ENCODE peak calls at places on chromosome 21, in four cellular contexts. W, A, R and L are unnamed samples. For H3K4me1, the result is how much of the 10 kb centered on the place peaks cover.

GRCh38 chr21:46056450-46056903 is 41.4 kb upstream of the COL6A2 start:
- DNase-seq in W (peak), A (peak), R (no peak), L (no peak)

GRCh38 chr21:18251065-18251464 is 6.4 kb downstream of the CHODL start:
- DNase-seq in W (no peak), A (no peak), R (no peak), L (no peak)

GRCh38 chr21:36347278-36347961 is 27.4 kb downstream of the MORC3 start:
- DNase-seq in W (no peak), A (no peak), R (no peak), L (no peak)

GRCh38 chr21:35686156-35686555 is 374.2 kb downstream of the SETD4 start:
- DNase-seq in W (no peak), A (no peak), R (no peak), L (no peak)

GRCh38 chr21:17786219-17787181 is 32.7 kb downstream of the C21orf91 start:
- DNase-seq in W (no peak), A (no peak), R (no peak), L (no peak)

GRCh38 chr21:41137401-41137800 is 30.6 kb upstream of the BACE2 start:
- DNase-seq in W (no peak), A (no peak), R (no peak), L (no peak)

GRCh38 chr21:32803651-32804050 is 32.1 kb upstream of the PAXBP1 start:
- DNase-seq in W (no peak), A (no peak), R (no peak), L (no peak)

GRCh38 chr21:31347435-31348032 is 3.5 kb upstream of the TIAM1 start:
- DNase-seq in W (no peak), A (no peak), R (no peak), L (peak)

GRCh38 chr21:35232545-35233176 is 183.6 kb upstream of the RUNX1 start:
- DNase-seq in W (no peak), A (no peak), R (no peak), L (no peak)

GRCh38 chr21:33300701-33301631 is 23.8 kb upstream of the IFNAR1 start:
- DNase-seq in W (no peak), A (peak), R (no peak), L (peak)

GRCh38 chr21:35170244-35170756 is 121.2 kb upstream of the RUNX1 start:
- DNase-seq in W (no peak), A (no peak), R (no peak), L (no peak)

GRCh38 chr21:35346697-35347096 is 297.6 kb upstream of the RUNX1 start:
- DNase-seq in W (no peak), A (no peak), R (no peak), L (no peak)

GRCh38 chr21:43913928-43914327 is 48.9 kb downstream of the AGPAT3 start:
- DNase-seq in W (peak), A (peak), R (peak), L (no peak)

GRCh38 chr21:20645344-20645743 is 352.9 kb upstream of the NCAM2 start:
- DNase-seq in W (no peak), A (no peak), R (no peak), L (no peak)

GRCh38 chr21:37451446-37451845 is 84.9 kb downstream of the DYRK1A start:
- DNase-seq in W (no peak), A (no peak), R (no peak), L (no peak)

GRCh38 chr21:31265293-31265692 is 78.8 kb downstream of the TIAM1 start:
- DNase-seq in W (no peak), A (peak), R (no peak), L (no peak)

GRCh38 chr21:44996501-44996921 is 56.7 kb downstream of the SLX9 start:
- DNase-seq in W (peak), A (peak), R (no peak), L (peak)
- H3K4me1 ChIP-seq in W (half or more), A (under half), R (under half), L (under half)

GRCh38 chr21:42654179-42654912 is 925 bp downstream of the PDE9A start:
- DNase-seq in W (no peak), A (no peak), R (no peak), L (no peak)
- TF ChIP-seq CTCF in W (no peak), A (no peak), R (no peak), L (no peak)

GRCh38 chr21:39386194-39386593 is 37.3 kb upstream of the HMGN1 start:
- DNase-seq in W (peak), A (peak), R (no peak), L (peak)

GRCh38 chr21:39386899-39387298 is 38.0 kb upstream of the HMGN1 start:
- DNase-seq in W (no peak), A (no peak), R (no peak), L (no peak)

GRCh38 chr21:39384674-39385298 is 35.9 kb upstream of the HMGN1 start:
- DNase-seq in W (no peak), A (no peak), R (no peak), L (no peak)

GRCh38 chr21:39387461-39388037 is 38.7 kb upstream of the HMGN1 start:
- DNase-seq in W (peak), A (peak), R (peak), L (peak)

GRCh38 chr21:39385299-39386145 is 36.6 kb upstream of the HMGN1 start:
- DNase-seq in W (peak), A (peak), R (peak), L (peak)
- H3K4me3 ChIP-seq in W (peak), A (peak), R (peak), L (peak)

DNA sequence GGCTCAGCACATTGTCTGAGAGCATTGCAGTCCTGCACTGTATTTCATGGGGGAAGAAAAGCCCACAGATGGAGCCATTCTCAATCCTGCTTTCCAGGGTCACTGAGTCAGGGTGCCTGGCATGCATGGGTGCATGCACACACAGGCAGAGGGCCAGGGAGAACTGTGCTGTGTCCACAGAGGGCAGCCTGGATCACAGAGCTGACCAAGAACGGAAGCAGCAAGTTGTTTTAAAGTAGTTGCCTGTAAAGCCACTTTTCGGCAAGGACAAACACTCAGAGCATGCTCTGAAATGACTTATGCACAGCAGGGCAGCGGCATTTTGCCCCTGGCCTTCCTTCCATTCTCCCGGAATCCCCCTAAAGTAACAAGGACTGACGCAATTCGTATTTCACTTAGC is 3.6 kb downstream of the ERG start:
- DNase-seq in W (no peak), A (no peak), R (no peak), L (no peak)
- H3K4me1 ChIP-seq in W (under half), A (under half), R (under half), L (under half)

DNA sequence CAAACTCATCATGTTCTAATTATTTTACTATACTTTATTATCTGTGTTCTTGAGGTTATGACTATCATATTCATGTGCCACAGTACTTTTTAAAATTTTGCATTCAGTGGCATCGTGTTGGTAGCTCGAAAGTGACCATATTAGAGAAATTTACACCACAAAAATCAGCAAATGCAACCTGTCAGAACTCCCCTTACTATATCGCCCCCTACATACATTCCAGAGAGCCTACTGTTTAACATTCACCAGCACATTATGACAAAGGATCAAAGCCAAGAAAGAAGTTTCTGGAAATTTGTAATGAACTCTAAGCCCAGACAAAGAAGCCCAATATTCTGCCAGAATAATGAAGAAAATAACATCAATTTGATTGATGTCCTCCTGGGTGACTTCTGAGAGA is 909.3 kb downstream of the LTN1 start:
- DNase-seq in W (no peak), A (no peak), R (no peak), L (no peak)
- TF ChIP-seq CTCF in W (no peak), A (no peak), R (no peak), L (peak)